ENCODE peak calls at places on chromosomes 4 and X, in seven cellular contexts. W is SK-N-SH, H is OCI-LY7, Q is PC-3, K is HCT116, M is hepatocyte, D is MM.1S. G is an unnamed sample.

GRCh38 chrX:86047174-86047991 is at the start of gene CHM:
- DNase-seq in W (peak), H (peak), Q (peak), K (peak), M (peak), D (peak), G (peak)

GRCh38 chr4:111854494-111855087 is 290.7 kb upstream of the FAM241A start:
- DNase-seq in W (peak), H (peak), Q (peak), K (peak), M (peak), D (peak), G (peak)

GRCh38 chrX:2385224-2385623 is 115.6 kb downstream of the DHRSX start:
- DNase-seq in W (no peak), H (no peak), Q (peak), K (peak), M (no peak), D (no peak), G (peak)

GRCh38 chr4:169070071-169070894 is 60.2 kb upstream of the CBR4 start:
- DNase-seq in W (no peak), H (no peak), Q (peak), K (peak), M (peak), D (no peak), G (peak)

GRCh38 chr4:37644962-37645361 is 41.2 kb downstream of the RELL1 start:
- DNase-seq in W (no peak), H (no peak), Q (no peak), K (no peak), M (no peak), D (no peak), G (no peak)

GRCh38 chrX:39992300-39992699 is 105.5 kb downstream of the BCOR start:
- DNase-seq in W (no peak), H (no peak), Q (no peak), K (no peak), M (no peak), D (no peak), G (no peak)

GRCh38 chr4:168840386-168840763 is 169.7 kb downstream of the CBR4 start:
- DNase-seq in W (no peak), H (no peak), Q (no peak), K (no peak), M (no peak), D (no peak), G (no peak)

GRCh38 chr4:87575408-87575807 is 32.9 kb upstream of the DSPP start:
- DNase-seq in W (no peak), H (no peak), Q (no peak), K (no peak), M (no peak), D (no peak), G (no peak)

GRCh38 chr4:168632246-168632832 is 135.5 kb downstream of the PALLD start:
- DNase-seq in W (no peak), H (no peak), Q (peak), K (no peak), M (no peak), D (no peak), G (peak)

GRCh38 chr4:171644430-171645057 is 168.7 kb upstream of the GALNTL6 start:
- DNase-seq in W (no peak), H (no peak), Q (no peak), K (no peak), M (no peak), D (peak), G (no peak)

GRCh38 chr4:182449960-182450359 is 206.8 kb downstream of the TENM3 start:
- DNase-seq in W (no peak), H (no peak), Q (no peak), K (no peak), M (no peak), D (no peak), G (peak)

GRCh38 chr4:8085491-8086479 is 72.8 kb downstream of the ABLIM2 start:
- DNase-seq in W (no peak), H (no peak), Q (no peak), K (no peak), M (no peak), D (no peak), G (no peak)

GRCh38 chr4:152691761-152692160 is 12.0 kb upstream of the TMEM154 start:
- DNase-seq in W (no peak), H (no peak), Q (no peak), K (no peak), M (peak), D (no peak), G (no peak)

GRCh38 chr4:111678466-111678865 is 466.8 kb upstream of the FAM241A start:
- DNase-seq in W (no peak), H (no peak), Q (no peak), K (no peak), M (no peak), D (no peak), G (peak)

GRCh38 chr4:6372649-6373525 is 99.5 kb downstream of the PPP2R2C start:
- DNase-seq in W (peak), H (peak), Q (peak), K (peak), M (peak), D (peak), G (peak)

DNA sequence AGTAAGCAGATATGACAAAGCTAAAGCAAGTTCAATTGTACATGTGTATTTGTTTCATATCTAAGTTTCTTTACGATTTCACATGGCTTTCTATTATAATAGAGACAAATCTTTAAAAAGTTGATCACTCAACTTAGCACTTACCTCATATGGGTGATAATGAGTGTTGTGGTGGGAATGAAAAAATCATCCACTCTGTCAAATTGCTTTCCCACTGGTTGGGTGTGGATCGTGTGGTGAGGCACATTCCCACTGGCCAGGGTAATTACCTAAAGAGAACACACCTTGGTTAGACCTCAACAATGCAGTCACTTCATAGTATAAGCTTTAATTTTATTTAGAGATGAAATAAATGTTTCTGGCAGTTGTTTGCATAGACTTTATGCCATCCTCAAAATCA is 708.9 kb downstream of the FSTL5 start:
- DNase-seq in W (no peak), H (no peak), Q (no peak), K (no peak), M (no peak), D (no peak), G (no peak)
- H2AFZ ChIP-seq in W (no peak), H (no peak), Q (no peak), K (peak), M (no peak), D (no peak), G (no peak)

DNA sequence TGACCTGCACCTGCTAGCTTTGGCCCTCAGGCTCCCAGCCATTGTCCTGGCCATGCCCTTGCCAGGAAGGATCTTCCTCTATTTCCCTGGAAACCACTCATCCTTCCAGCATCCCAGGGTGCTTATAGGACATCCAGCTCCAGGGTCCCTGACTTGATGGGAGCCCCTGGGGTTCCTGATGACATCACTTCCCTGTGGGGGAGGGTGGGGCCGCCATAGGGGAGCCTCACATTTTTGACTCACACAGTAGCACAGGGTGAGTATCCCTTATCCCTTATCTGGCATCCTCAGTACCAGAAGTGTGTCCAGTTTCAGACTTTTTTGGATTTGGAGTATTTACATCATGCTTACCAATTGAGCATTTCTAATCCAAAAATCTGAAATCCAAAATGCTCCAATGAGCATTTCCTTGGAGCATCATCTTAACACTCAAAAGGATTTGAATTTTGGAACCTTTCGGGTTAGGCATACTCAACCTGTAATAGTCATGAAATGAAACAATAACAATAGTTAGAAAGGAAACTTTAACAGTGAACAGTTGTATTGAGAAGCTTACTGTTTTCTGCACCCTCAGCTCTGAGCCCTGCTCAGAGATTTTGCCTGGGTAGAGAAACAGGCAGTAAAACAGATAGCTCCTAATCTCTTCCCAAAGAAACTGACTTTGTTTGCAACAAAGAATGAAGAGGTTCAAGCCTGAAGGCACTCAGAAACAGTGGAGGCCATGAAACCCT is 22.1 kb downstream of the TNIP2 start:
- DNase-seq in W (no peak), H (no peak), Q (no peak), K (no peak), M (no peak), D (no peak), G (no peak)
- TF ChIP-seq EZH2phosphoT487 in W (no peak), H (no peak), Q (no peak), K (no peak), M (no peak), D (no peak), G (no peak)

GRCh38 chr4:10317345-10317744 is 139.9 kb downstream of the ZNF518B start:
- DNase-seq in W (no peak), H (no peak), Q (no peak), K (no peak), M (no peak), D (no peak), G (no peak)

GRCh38 chr4:10316851-10317250 is 140.4 kb downstream of the ZNF518B start:
- DNase-seq in W (no peak), H (no peak), Q (no peak), K (no peak), M (no peak), D (no peak), G (no peak)

GRCh38 chr4:10326075-10326474 is 131.2 kb downstream of the ZNF518B start:
- DNase-seq in W (no peak), H (no peak), Q (no peak), K (no peak), M (no peak), D (no peak), G (no peak)

GRCh38 chr4:10320130-10320529 is 137.1 kb downstream of the ZNF518B start:
- DNase-seq in W (no peak), H (no peak), Q (no peak), K (no peak), M (peak), D (no peak), G (no peak)

GRCh38 chr4:10321931-10322330 is 135.3 kb downstream of the ZNF518B start:
- DNase-seq in W (no peak), H (no peak), Q (no peak), K (no peak), M (no peak), D (no peak), G (no peak)
- H2AFZ ChIP-seq in W (no peak), H (no peak), Q (no peak), K (no peak), M (no peak), D (no peak), G (no peak)

GRCh38 chrX:8988456-8988855 is 45.5 kb downstream of the FAM9B start:
- DNase-seq in W (no peak), H (no peak), Q (peak), K (no peak), M (peak), D (no peak), G (peak)
- TF ChIP-seq EZH2phosphoT487 in W (no peak), H (no peak), Q (no peak), K (no peak), M (no peak), D (no peak), G (no peak)

GRCh38 chr4:139595989-139596679 is 40.1 kb upstream of the SETD7 start:
- DNase-seq in W (no peak), H (no peak), Q (peak), K (no peak), M (no peak), D (no peak), G (peak)
- H2AFZ ChIP-seq in W (no peak), H (no peak), Q (peak), K (no peak), M (no peak), D (no peak), G (peak)